ENCODE peak calls at places on chromosomes 11 and 22, in seven cellular contexts. O is AG08395; R is T-helper 9 cell; L is mucosa of descending colon; X is CD4-positive, CD25-positive, alpha-beta regulatory T cell; K is pancreas; F is astrocyte of the cerebellum. T is an unnamed sample.

GRCh38 chr22:20438066-20438677 is 547 bp upstream of the SCARF2 start:
- DNase-seq in O (peak), R (no peak), L (peak), X (no peak), K (no peak), F (peak), T (no peak)

GRCh38 chr11:91104237-91104636 is 881.4 kb upstream of the CHORDC1 start:
- DNase-seq in O (no peak), R (no peak), L (no peak), X (no peak), K (no peak), F (peak), T (no peak)

GRCh38 chr11:128692750-128693578 is 908 bp upstream of the FLI1 start:
- DNase-seq in O (peak), R (no peak), L (peak), X (no peak), K (no peak), F (no peak), T (peak)

GRCh38 chr11:42249401-42249800 is 789.9 kb upstream of the LRRC4C start:
- DNase-seq in O (no peak), R (no peak), L (no peak), X (no peak), K (no peak), F (no peak), T (no peak)

GRCh38 chr11:60625262-60625661 is 74.2 kb upstream of the MS4A8 start:
- DNase-seq in O (no peak), R (no peak), L (no peak), X (no peak), K (peak), F (no peak), T (peak)

GRCh38 chr22:40022536-40023225 is 27.9 kb downstream of the FAM83F start:
- DNase-seq in O (peak), R (no peak), L (no peak), X (no peak), K (no peak), F (no peak), T (peak)

GRCh38 chr22:20946991-20947390 is 20.1 kb upstream of the AIFM3 start:
- DNase-seq in O (no peak), R (no peak), L (peak), X (no peak), K (no peak), F (no peak), T (no peak)

GRCh38 chr11:45144126-45145082 is 2.0 kb upstream of the PRDM11 start:
- DNase-seq in O (no peak), R (no peak), L (no peak), X (no peak), K (no peak), F (no peak), T (no peak)

GRCh38 chr11:128895505-128895904 is 4.3 kb downstream of the KCNJ5 start:
- DNase-seq in O (no peak), R (no peak), L (no peak), X (no peak), K (no peak), F (no peak), T (no peak)

GRCh38 chr11:70233511-70233919 is 30.4 kb downstream of the FADD start:
- DNase-seq in O (peak), R (no peak), L (no peak), X (no peak), K (no peak), F (peak), T (no peak)

GRCh38 chr11:114448749-114449484 is 9.7 kb downstream of the REXO2 start:
- DNase-seq in O (no peak), R (no peak), L (no peak), X (no peak), K (no peak), F (no peak), T (no peak)

GRCh38 chr22:39498368-39498767 is 3.7 kb upstream of the MIEF1 start:
- DNase-seq in O (no peak), R (no peak), L (peak), X (no peak), K (no peak), F (no peak), T (peak)

GRCh38 chr11:96012086-96012824 is 88.3 kb upstream of the MTMR2 start:
- DNase-seq in O (peak), R (peak), L (peak), X (peak), K (peak), F (peak), T (peak)

GRCh38 chr22:45552580-45553332 is 50.1 kb downstream of the FBLN1 start:
- DNase-seq in O (peak), R (no peak), L (peak), X (no peak), K (no peak), F (no peak), T (peak)

GRCh38 chr11:28939381-28939780 is 831.2 kb downstream of the METTL15 start:
- DNase-seq in O (peak), R (no peak), L (no peak), X (no peak), K (no peak), F (no peak), T (no peak)

GRCh38 chr11:96095884-96096301 is 172.0 kb upstream of the MTMR2 start:
- DNase-seq in O (no peak), R (no peak), L (peak), X (no peak), K (peak), F (no peak), T (peak)

GRCh38 chr22:43482310-43482625 is 70.5 kb downstream of the MPPED1 start:
- DNase-seq in O (no peak), R (no peak), L (no peak), X (no peak), K (no peak), F (no peak), T (no peak)

GRCh38 chr22:17085277-17086091 is 684 bp downstream of the IL17RA start:
- DNase-seq in O (peak), R (peak), L (peak), X (no peak), K (peak), F (no peak), T (peak)

GRCh38 chr22:43289551-43289963 is 53.6 kb downstream of the SCUBE1 start:
- DNase-seq in O (peak), R (no peak), L (no peak), X (no peak), K (no peak), F (no peak), T (no peak)

GRCh38 chr11:118998388-118998717 is 415 bp downstream of the CENATAC start:
- DNase-seq in O (no peak), R (no peak), L (no peak), X (no peak), K (no peak), F (no peak), T (peak)

GRCh38 chr22:46462726-46463371 is 74.6 kb downstream of the CELSR1 start:
- DNase-seq in O (peak), R (no peak), L (no peak), X (no peak), K (no peak), F (peak), T (no peak)

GRCh38 chr11:126305699-126306098 is 1.8 kb downstream of the DCPS start:
- DNase-seq in O (no peak), R (no peak), L (no peak), X (no peak), K (no peak), F (no peak), T (no peak)

T was measured in thyroid gland.